ENCODE peak calls at places on chromosomes 6 and 20, in ten cellular contexts. One of them, this sample, is unnamed.

GRCh38 chr20:11155156-11155805 is 481.5 kb upstream of the JAG1 start:
- DNase-seq in psoas muscle: no peak
- DNase-seq in bronchial epithelial cell: no peak
- DNase-seq in cardiac muscle cell: no peak
- DNase-seq in SK-N-SH: no peak
- DNase-seq in MM.1S: no peak
- DNase-seq in lower lobe of right lung: no peak
- DNase-seq in right lobe of liver: no peak
- DNase-seq in colonic mucosa: no peak
- DNase-seq in uterus: no peak
- DNase-seq in this sample: no peak

GRCh38 chr6:162907876-162908481 is 180.2 kb downstream of the PACRG start:
- DNase-seq in psoas muscle: no peak
- DNase-seq in bronchial epithelial cell: peak; percentile 50
- DNase-seq in cardiac muscle cell: no peak
- DNase-seq in SK-N-SH: no peak
- DNase-seq in MM.1S: peak; percentile 42
- DNase-seq in lower lobe of right lung: no peak
- DNase-seq in right lobe of liver: no peak
- DNase-seq in colonic mucosa: no peak
- DNase-seq in uterus: no peak
- DNase-seq in this sample: no peak

GRCh38 chr6:14166821-14167220 is 49.2 kb downstream of the CD83 start:
- DNase-seq in psoas muscle: no peak
- DNase-seq in bronchial epithelial cell: no peak
- DNase-seq in cardiac muscle cell: peak; percentile 23
- DNase-seq in SK-N-SH: no peak
- DNase-seq in MM.1S: no peak
- DNase-seq in lower lobe of right lung: no peak
- DNase-seq in right lobe of liver: no peak
- DNase-seq in colonic mucosa: no peak
- DNase-seq in uterus: no peak
- DNase-seq in this sample: no peak

GRCh38 chr6:25414168-25414567 is 135.0 kb downstream of the CARMIL1 start:
- DNase-seq in psoas muscle: no peak
- DNase-seq in bronchial epithelial cell: no peak
- DNase-seq in cardiac muscle cell: no peak
- DNase-seq in SK-N-SH: no peak
- DNase-seq in MM.1S: no peak
- DNase-seq in lower lobe of right lung: no peak
- DNase-seq in right lobe of liver: no peak
- DNase-seq in colonic mucosa: no peak
- DNase-seq in uterus: no peak
- DNase-seq in this sample: no peak

GRCh38 chr6:38266921-38267354 is 372.8 kb downstream of the BTBD9 start:
- DNase-seq in psoas muscle: no peak
- DNase-seq in bronchial epithelial cell: no peak
- DNase-seq in cardiac muscle cell: no peak
- DNase-seq in SK-N-SH: peak; percentile 71
- DNase-seq in MM.1S: no peak
- DNase-seq in lower lobe of right lung: no peak
- DNase-seq in right lobe of liver: no peak
- DNase-seq in colonic mucosa: no peak
- DNase-seq in uterus: no peak
- DNase-seq in this sample: no peak

GRCh38 chr20:41275181-41275793 is 42.2 kb downstream of the ZHX3 start:
- DNase-seq in psoas muscle: no peak
- DNase-seq in bronchial epithelial cell: peak; percentile 80
- DNase-seq in cardiac muscle cell: no peak
- DNase-seq in SK-N-SH: no peak
- DNase-seq in MM.1S: no peak
- DNase-seq in lower lobe of right lung: no peak
- DNase-seq in right lobe of liver: no peak
- DNase-seq in colonic mucosa: no peak
- DNase-seq in uterus: no peak
- DNase-seq in this sample: no peak

GRCh38 chr6:31585531-31585930 is 546 bp upstream of the LST1 start:
- DNase-seq in psoas muscle: no peak
- DNase-seq in bronchial epithelial cell: no peak
- DNase-seq in cardiac muscle cell: no peak
- DNase-seq in SK-N-SH: no peak
- DNase-seq in MM.1S: peak; percentile 48
- DNase-seq in lower lobe of right lung: no peak
- DNase-seq in right lobe of liver: no peak
- DNase-seq in colonic mucosa: no peak
- DNase-seq in uterus: no peak
- DNase-seq in this sample: no peak

GRCh38 chr20:6501061-6501460 is 266.4 kb upstream of the BMP2 start:
- DNase-seq in psoas muscle: no peak
- DNase-seq in bronchial epithelial cell: peak; percentile 97
- DNase-seq in cardiac muscle cell: no peak
- DNase-seq in SK-N-SH: no peak
- DNase-seq in MM.1S: no peak
- DNase-seq in lower lobe of right lung: no peak
- DNase-seq in right lobe of liver: no peak
- DNase-seq in colonic mucosa: no peak
- DNase-seq in uterus: no peak
- DNase-seq in this sample: no peak

GRCh38 chr6:167510648-167511047 is 185.8 kb downstream of the TTLL2 start:
- DNase-seq in psoas muscle: no peak
- DNase-seq in bronchial epithelial cell: no peak
- DNase-seq in cardiac muscle cell: no peak
- DNase-seq in SK-N-SH: no peak
- DNase-seq in MM.1S: no peak
- DNase-seq in lower lobe of right lung: no peak
- DNase-seq in right lobe of liver: no peak
- DNase-seq in colonic mucosa: no peak
- DNase-seq in uterus: no peak
- DNase-seq in this sample: no peak

GRCh38 chr6:53999088-53999755 is 112.0 kb upstream of the MLIP start:
- DNase-seq in psoas muscle: no peak
- DNase-seq in bronchial epithelial cell: no peak
- DNase-seq in cardiac muscle cell: no peak
- DNase-seq in SK-N-SH: no peak
- DNase-seq in MM.1S: no peak
- DNase-seq in lower lobe of right lung: no peak
- DNase-seq in right lobe of liver: peak; percentile 23
- DNase-seq in colonic mucosa: no peak
- DNase-seq in uterus: no peak
- DNase-seq in this sample: no peak

GRCh38 chr20:62381202-62381797 is 5.6 kb upstream of the RPS21 start:
- DNase-seq in psoas muscle: peak; percentile 45
- DNase-seq in bronchial epithelial cell: peak; percentile 88
- DNase-seq in cardiac muscle cell: no peak
- DNase-seq in SK-N-SH: no peak
- DNase-seq in MM.1S: no peak
- DNase-seq in lower lobe of right lung: no peak
- DNase-seq in right lobe of liver: no peak
- DNase-seq in colonic mucosa: no peak
- DNase-seq in uterus: no peak
- DNase-seq in this sample: no peak

GRCh38 chr20:62377615-62378085 is 9.3 kb upstream of the RPS21 start:
- DNase-seq in psoas muscle: no peak
- DNase-seq in bronchial epithelial cell: no peak
- DNase-seq in cardiac muscle cell: no peak
- DNase-seq in SK-N-SH: no peak
- DNase-seq in MM.1S: no peak
- DNase-seq in lower lobe of right lung: no peak
- DNase-seq in right lobe of liver: no peak
- DNase-seq in colonic mucosa: no peak
- DNase-seq in uterus: no peak
- DNase-seq in this sample: no peak

GRCh38 chr20:62382306-62383198 is 4.4 kb upstream of the RPS21 start:
- DNase-seq in psoas muscle: peak; percentile 76
- DNase-seq in bronchial epithelial cell: peak; percentile 67
- DNase-seq in cardiac muscle cell: peak; percentile 87
- DNase-seq in SK-N-SH: peak; percentile 90
- DNase-seq in MM.1S: peak; percentile 81
- DNase-seq in lower lobe of right lung: peak; percentile 83
- DNase-seq in right lobe of liver: peak; percentile 78
- DNase-seq in colonic mucosa: peak; percentile 77
- DNase-seq in uterus: peak; percentile 70
- DNase-seq in this sample: peak; percentile 88

GRCh38 chr20:62378215-62378614 is 8.7 kb upstream of the RPS21 start:
- DNase-seq in psoas muscle: no peak
- DNase-seq in bronchial epithelial cell: peak; percentile 96
- DNase-seq in cardiac muscle cell: no peak
- DNase-seq in SK-N-SH: no peak
- DNase-seq in MM.1S: no peak
- DNase-seq in lower lobe of right lung: no peak
- DNase-seq in right lobe of liver: no peak
- DNase-seq in colonic mucosa: no peak
- DNase-seq in uterus: no peak
- DNase-seq in this sample: no peak

GRCh38 chr20:62381842-62382241 is 5.1 kb upstream of the RPS21 start:
- DNase-seq in psoas muscle: no peak
- DNase-seq in bronchial epithelial cell: no peak
- DNase-seq in cardiac muscle cell: no peak
- DNase-seq in SK-N-SH: no peak
- DNase-seq in MM.1S: no peak
- DNase-seq in lower lobe of right lung: no peak
- DNase-seq in right lobe of liver: no peak
- DNase-seq in colonic mucosa: no peak
- DNase-seq in uterus: no peak
- DNase-seq in this sample: no peak
- TF ChIP-seq CTCF in psoas muscle: no peak
- TF ChIP-seq CTCF in bronchial epithelial cell: no peak
- TF ChIP-seq CTCF in cardiac muscle cell: no peak
- TF ChIP-seq CTCF in SK-N-SH: no peak
- TF ChIP-seq CTCF in MM.1S: no peak
- TF ChIP-seq CTCF in lower lobe of right lung: no peak
- TF ChIP-seq CTCF in right lobe of liver: no peak
- TF ChIP-seq CTCF in colonic mucosa: no peak
- TF ChIP-seq CTCF in uterus: no peak
- TF ChIP-seq CTCF in this sample: no peak

GRCh38 chr6:33502486-33502885 is 48.1 kb downstream of the ZBTB9 start:
- DNase-seq in psoas muscle: no peak
- DNase-seq in bronchial epithelial cell: no peak
- DNase-seq in cardiac muscle cell: no peak
- DNase-seq in SK-N-SH: no peak
- DNase-seq in MM.1S: no peak
- DNase-seq in lower lobe of right lung: no peak
- DNase-seq in right lobe of liver: no peak
- DNase-seq in colonic mucosa: no peak
- DNase-seq in uterus: no peak
- DNase-seq in this sample: no peak
- H3K4me3 ChIP-seq in psoas muscle: no peak overlapping the region
- H3K4me3 ChIP-seq in bronchial epithelial cell: no peak overlapping the region
- H3K4me3 ChIP-seq in cardiac muscle cell: no peak overlapping the region
- H3K4me3 ChIP-seq in SK-N-SH: no peak overlapping the region
- H3K4me3 ChIP-seq in MM.1S: no peak overlapping the region
- H3K4me3 ChIP-seq in lower lobe of right lung: no peak overlapping the region
- H3K4me3 ChIP-seq in right lobe of liver: no peak overlapping the region
- H3K4me3 ChIP-seq in colonic mucosa: no peak overlapping the region
- H3K4me3 ChIP-seq in uterus: no peak overlapping the region
- H3K4me3 ChIP-seq in this sample: no peak overlapping the region

DNA sequence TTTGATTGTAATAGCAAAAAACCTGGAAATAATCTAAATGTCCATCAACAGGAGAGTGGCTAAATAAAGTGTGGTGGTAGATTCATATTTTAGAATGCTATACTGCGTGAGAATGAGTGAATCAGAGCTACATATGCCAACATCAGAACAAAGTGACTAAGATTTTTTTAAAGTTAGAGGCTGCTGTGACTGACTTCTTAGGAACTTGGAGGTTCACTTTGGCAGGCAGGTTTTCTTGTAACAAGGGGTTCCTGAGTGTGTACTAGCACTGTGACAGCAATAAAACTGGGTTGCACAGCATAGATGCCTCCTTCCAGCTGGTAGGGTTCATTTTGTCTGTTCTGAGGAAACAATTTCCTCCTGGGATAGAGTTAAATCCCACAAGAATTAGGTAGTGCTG is 75.3 kb upstream of the ENPP5 start:
- DNase-seq in psoas muscle: no peak
- DNase-seq in bronchial epithelial cell: no peak
- DNase-seq in cardiac muscle cell: no peak
- DNase-seq in SK-N-SH: no peak
- DNase-seq in MM.1S: no peak
- DNase-seq in lower lobe of right lung: no peak
- DNase-seq in right lobe of liver: no peak
- DNase-seq in colonic mucosa: no peak
- DNase-seq in uterus: no peak
- DNase-seq in this sample: no peak
- H3K27me3 ChIP-seq in psoas muscle: no peaks in the 10 kb centered on the region
- H3K27me3 ChIP-seq in bronchial epithelial cell: no peaks in the 10 kb centered on the region
- H3K27me3 ChIP-seq in cardiac muscle cell: no peaks in the 10 kb centered on the region
- H3K27me3 ChIP-seq in SK-N-SH: no peaks in the 10 kb centered on the region
- H3K27me3 ChIP-seq in MM.1S: no peaks in the 10 kb centered on the region
- H3K27me3 ChIP-seq in lower lobe of right lung: no peaks in the 10 kb centered on the region
- H3K27me3 ChIP-seq in right lobe of liver: no peaks in the 10 kb centered on the region
- H3K27me3 ChIP-seq in colonic mucosa: no peaks in the 10 kb centered on the region
- H3K27me3 ChIP-seq in uterus: no peaks in the 10 kb centered on the region
- H3K27me3 ChIP-seq in this sample: no peaks in the 10 kb centered on the region

GRCh38 chr6:132832891-132833290 is 18.5 kb downstream of the RPS12 start:
- DNase-seq in psoas muscle: no peak
- DNase-seq in bronchial epithelial cell: no peak
- DNase-seq in cardiac muscle cell: no peak
- DNase-seq in SK-N-SH: no peak
- DNase-seq in MM.1S: no peak
- DNase-seq in lower lobe of right lung: no peak
- DNase-seq in right lobe of liver: no peak
- DNase-seq in colonic mucosa: no peak
- DNase-seq in uterus: no peak
- DNase-seq in this sample: no peak

DNA sequence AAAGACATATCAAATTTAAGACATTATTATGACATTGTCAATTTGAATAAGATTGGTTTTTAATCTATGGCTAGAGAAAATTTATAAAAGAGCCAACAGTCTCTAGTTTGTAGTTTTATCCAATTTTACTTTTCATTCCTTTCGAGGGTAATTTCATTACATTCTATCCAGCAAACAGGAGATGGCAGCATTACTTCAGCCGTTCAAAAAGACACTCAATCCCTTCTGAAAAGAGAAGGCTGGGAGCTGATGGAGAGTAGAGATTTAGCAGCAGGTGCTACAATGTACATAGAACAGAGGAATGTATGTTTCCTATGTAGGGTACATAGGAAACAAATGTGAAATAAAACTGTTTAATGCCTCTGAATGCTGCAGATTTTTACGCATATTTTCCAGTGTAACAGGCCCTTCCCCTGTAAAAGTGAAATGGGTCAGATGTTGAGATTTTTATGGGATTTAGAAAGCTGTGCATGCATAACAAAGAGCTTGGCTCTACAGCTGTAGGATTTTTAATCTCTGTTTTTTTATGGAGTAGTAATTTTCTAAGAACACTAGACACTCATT is 15.9 kb downstream of the RPS12 start:
- DNase-seq in psoas muscle: no peak
- DNase-seq in bronchial epithelial cell: peak; percentile 41
- DNase-seq in cardiac muscle cell: peak; percentile 73
- DNase-seq in SK-N-SH: peak; percentile 57
- DNase-seq in MM.1S: peak; percentile 49
- DNase-seq in lower lobe of right lung: no peak
- DNase-seq in right lobe of liver: no peak
- DNase-seq in colonic mucosa: no peak
- DNase-seq in uterus: no peak
- DNase-seq in this sample: peak; percentile 50
- TF ChIP-seq CTCF in psoas muscle: peak; percentile 59
- TF ChIP-seq CTCF in bronchial epithelial cell: peak; percentile 44
- TF ChIP-seq CTCF in cardiac muscle cell: peak; percentile 59
- TF ChIP-seq CTCF in SK-N-SH: peak; percentile 63
- TF ChIP-seq CTCF in MM.1S: peak; percentile 31
- TF ChIP-seq CTCF in lower lobe of right lung: peak; percentile 46
- TF ChIP-seq CTCF in right lobe of liver: peak; percentile 24
- TF ChIP-seq CTCF in colonic mucosa: no peak
- TF ChIP-seq CTCF in uterus: peak; percentile 32
- TF ChIP-seq CTCF in this sample: peak; percentile 73